ENCODE peak calls at places on chromosome 15, in seven cellular contexts. One of them, this sample, is unnamed.

GRCh38 chr15:49423906-49424520 is 971 bp downstream of the FGF7 start:
- DNase-seq in stomach: no peak
- DNase-seq in tibial nerve: no peak
- DNase-seq in adrenal gland: no peak
- DNase-seq in right lobe of liver: no peak
- DNase-seq in right atrium auricular region: no peak
- DNase-seq in A673: no peak
- DNase-seq in this sample: no peak

GRCh38 chr15:25439456-25439836 is 622 bp upstream of the UBE3A start:
- DNase-seq in tibial nerve: no peak
- DNase-seq in stomach: peak; percentile 27
- DNase-seq in right lobe of liver: no peak
- DNase-seq in right atrium auricular region: no peak
- DNase-seq in adrenal gland: peak; percentile 58
- DNase-seq in A673: no peak
- DNase-seq in this sample: no peak

GRCh38 chr15:37788767-37789391 is 145.6 kb upstream of the TMCO5A start:
- DNase-seq in adrenal gland: no peak
- DNase-seq in right atrium auricular region: no peak
- DNase-seq in tibial nerve: no peak
- DNase-seq in right lobe of liver: no peak
- DNase-seq in stomach: no peak
- DNase-seq in A673: no peak
- DNase-seq in this sample: no peak

GRCh38 chr15:57792729-57793449 is 86.4 kb downstream of the POLR2M start:
- DNase-seq in stomach: no peak
- DNase-seq in A673: no peak
- DNase-seq in adrenal gland: no peak
- DNase-seq in right lobe of liver: no peak
- DNase-seq in tibial nerve: no peak
- DNase-seq in right atrium auricular region: no peak
- DNase-seq in this sample: no peak

GRCh38 chr15:46166750-46167149 is 531.9 kb downstream of the SQOR start:
- DNase-seq in right lobe of liver: no peak
- DNase-seq in tibial nerve: no peak
- DNase-seq in stomach: no peak
- DNase-seq in A673: no peak
- DNase-seq in right atrium auricular region: no peak
- DNase-seq in adrenal gland: no peak
- DNase-seq in this sample: no peak

GRCh38 chr15:74444106-74445062 is 10.6 kb upstream of the SEMA7A start:
- DNase-seq in right lobe of liver: no peak
- DNase-seq in stomach: no peak
- DNase-seq in right atrium auricular region: no peak
- DNase-seq in A673: no peak
- DNase-seq in tibial nerve: no peak
- DNase-seq in adrenal gland: no peak
- DNase-seq in this sample: no peak

GRCh38 chr15:27535445-27536129 is 563.5 kb downstream of the OCA2 start:
- DNase-seq in stomach: no peak
- DNase-seq in right lobe of liver: no peak
- DNase-seq in adrenal gland: no peak
- DNase-seq in right atrium auricular region: no peak
- DNase-seq in tibial nerve: no peak
- DNase-seq in A673: no peak
- DNase-seq in this sample: no peak

GRCh38 chr15:40002295-40002694 is 36.7 kb downstream of the SRP14 start:
- DNase-seq in stomach: peak; percentile 52
- DNase-seq in right atrium auricular region: no peak
- DNase-seq in adrenal gland: no peak
- DNase-seq in right lobe of liver: peak; percentile 61
- DNase-seq in A673: no peak
- DNase-seq in tibial nerve: no peak
- DNase-seq in this sample: no peak

GRCh38 chr15:79168922-79169322 is 78.3 kb upstream of the RASGRF1 start:
- DNase-seq in A673: peak; percentile 37
- DNase-seq in tibial nerve: no peak
- DNase-seq in right atrium auricular region: peak; percentile 59
- DNase-seq in adrenal gland: no peak
- DNase-seq in stomach: no peak
- DNase-seq in right lobe of liver: no peak
- DNase-seq in this sample: peak; percentile 15

GRCh38 chr15:37289109-37289765 is 188.9 kb upstream of the MEIS2 start:
- DNase-seq in adrenal gland: no peak
- DNase-seq in A673: peak; percentile 42
- DNase-seq in tibial nerve: no peak
- DNase-seq in right atrium auricular region: no peak
- DNase-seq in right lobe of liver: peak; percentile 45
- DNase-seq in stomach: no peak
- DNase-seq in this sample: no peak

GRCh38 chr15:83605595-83605994 is 48.3 kb upstream of the ADAMTSL3 start:
- DNase-seq in adrenal gland: no peak
- DNase-seq in A673: no peak
- DNase-seq in tibial nerve: peak; percentile 18
- DNase-seq in right atrium auricular region: no peak
- DNase-seq in stomach: no peak
- DNase-seq in right lobe of liver: no peak
- DNase-seq in this sample: no peak

GRCh38 chr15:38996111-38996541 is 431.5 kb upstream of the RASGRP1 start:
- DNase-seq in stomach: no peak
- DNase-seq in right atrium auricular region: no peak
- DNase-seq in adrenal gland: no peak
- DNase-seq in A673: no peak
- DNase-seq in right lobe of liver: no peak
- DNase-seq in tibial nerve: no peak
- DNase-seq in this sample: no peak

GRCh38 chr15:57961919-57962318 is 103.6 kb downstream of the ALDH1A2 start:
- DNase-seq in A673: no peak
- DNase-seq in stomach: no peak
- DNase-seq in tibial nerve: no peak
- DNase-seq in right lobe of liver: no peak
- DNase-seq in adrenal gland: no peak
- DNase-seq in right atrium auricular region: no peak
- DNase-seq in this sample: no peak

GRCh38 chr15:36688310-36689102 is 109.1 kb downstream of the CDIN1 start:
- DNase-seq in adrenal gland: no peak
- DNase-seq in stomach: no peak
- DNase-seq in A673: no peak
- DNase-seq in right atrium auricular region: no peak
- DNase-seq in right lobe of liver: no peak
- DNase-seq in tibial nerve: no peak
- DNase-seq in this sample: no peak

GRCh38 chr15:74854453-74854852 is 11.5 kb upstream of the ULK3 start:
- DNase-seq in right lobe of liver: no peak
- DNase-seq in stomach: no peak
- DNase-seq in A673: no peak
- DNase-seq in right atrium auricular region: no peak
- DNase-seq in tibial nerve: no peak
- DNase-seq in adrenal gland: no peak
- DNase-seq in this sample: no peak

GRCh38 chr15:20351448-20351961 is 190.1 kb downstream of the GOLGA6L6 start:
- DNase-seq in stomach: peak; percentile 24
- DNase-seq in A673: no peak
- DNase-seq in tibial nerve: no peak
- DNase-seq in right atrium auricular region: no peak
- DNase-seq in adrenal gland: no peak
- DNase-seq in right lobe of liver: peak; percentile 23
- DNase-seq in this sample: no peak

GRCh38 chr15:40243126-40243810 is 4.4 kb downstream of the PAK6 start:
- DNase-seq in A673: no peak
- DNase-seq in right lobe of liver: peak; percentile 8
- DNase-seq in right atrium auricular region: no peak
- DNase-seq in stomach: peak; percentile 10
- DNase-seq in tibial nerve: no peak
- DNase-seq in adrenal gland: no peak
- DNase-seq in this sample: no peak

GRCh38 chr15:72112111-72112510 is 5.8 kb downstream of the MYO9A start:
- DNase-seq in tibial nerve: no peak
- DNase-seq in A673: no peak
- DNase-seq in right atrium auricular region: no peak
- DNase-seq in right lobe of liver: no peak
- DNase-seq in stomach: no peak
- DNase-seq in adrenal gland: no peak
- DNase-seq in this sample: no peak
- H3K27ac ChIP-seq in tibial nerve: no peak overlapping the region
- H3K27ac ChIP-seq in A673: no peak overlapping the region
- H3K27ac ChIP-seq in right atrium auricular region: no peak overlapping the region
- H3K27ac ChIP-seq in right lobe of liver: no peak overlapping the region
- H3K27ac ChIP-seq in stomach: no peak overlapping the region
- H3K27ac ChIP-seq in adrenal gland: no peak overlapping the region
- H3K27ac ChIP-seq in this sample: peak overlapping the region; percentile 21

GRCh38 chr15:60130811-60131210 is 126.7 kb downstream of the FOXB1 start:
- DNase-seq in tibial nerve: no peak
- DNase-seq in A673: no peak
- DNase-seq in stomach: no peak
- DNase-seq in adrenal gland: no peak
- DNase-seq in right atrium auricular region: no peak
- DNase-seq in right lobe of liver: no peak
- DNase-seq in this sample: no peak
- H3K4me1 ChIP-seq in tibial nerve: peaks cover 3% of the 10 kb centered on the region
- H3K4me1 ChIP-seq in A673: no peaks in the 10 kb centered on the region
- H3K4me1 ChIP-seq in stomach: peaks cover 3% of the 10 kb centered on the region
- H3K4me1 ChIP-seq in adrenal gland: no peaks in the 10 kb centered on the region
- H3K4me1 ChIP-seq in right atrium auricular region: peaks cover 7% of the 10 kb centered on the region
- H3K4me1 ChIP-seq in right lobe of liver: no peaks in the 10 kb centered on the region
- H3K4me1 ChIP-seq in this sample: no peaks in the 10 kb centered on the region

GRCh38 chr15:64717735-64718495 is 57.5 kb downstream of the RBPMS2 start:
- DNase-seq in adrenal gland: no peak
- DNase-seq in right atrium auricular region: no peak
- DNase-seq in stomach: no peak
- DNase-seq in right lobe of liver: no peak
- DNase-seq in A673: no peak
- DNase-seq in tibial nerve: no peak
- DNase-seq in this sample: no peak
- H3K27ac ChIP-seq in adrenal gland: peak overlapping the region; percentile 52
- H3K27ac ChIP-seq in right atrium auricular region: peak overlapping the region; percentile 81
- H3K27ac ChIP-seq in stomach: peak overlapping the region; percentile 73
- H3K27ac ChIP-seq in right lobe of liver: no peak overlapping the region
- H3K27ac ChIP-seq in A673: no peak overlapping the region
- H3K27ac ChIP-seq in tibial nerve: peak overlapping the region; percentile 83
- H3K27ac ChIP-seq in this sample: peak overlapping the region; percentile 73

DNA sequence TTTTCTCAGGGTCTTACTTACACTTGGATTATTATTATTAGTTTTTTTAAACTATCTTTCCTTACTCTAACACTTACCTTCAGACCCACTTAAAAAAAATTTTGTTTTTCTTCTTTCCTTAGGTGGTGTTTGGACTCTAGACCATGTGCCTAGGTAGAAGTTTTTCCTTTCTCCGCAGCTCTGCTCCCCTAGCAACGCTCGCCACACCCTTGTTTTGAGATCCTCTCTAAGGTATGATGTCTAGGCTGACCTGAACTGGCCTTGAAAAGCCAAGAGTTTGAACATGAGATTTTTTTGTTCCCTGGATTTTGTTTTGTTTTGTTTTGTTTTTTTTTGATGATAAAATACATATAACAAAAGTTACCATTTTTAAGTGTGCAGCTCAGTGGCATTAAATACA is 16.2 kb downstream of the ZNF592 start:
- DNase-seq in right atrium auricular region: no peak
- DNase-seq in stomach: no peak
- DNase-seq in adrenal gland: no peak
- DNase-seq in tibial nerve: no peak
- DNase-seq in right lobe of liver: no peak
- DNase-seq in A673: no peak
- DNase-seq in this sample: no peak
- H3K4me1 ChIP-seq in right atrium auricular region: peaks cover 42% of the 10 kb centered on the region
- H3K4me1 ChIP-seq in stomach: peaks cover 45% of the 10 kb centered on the region
- H3K4me1 ChIP-seq in adrenal gland: peaks cover 29% of the 10 kb centered on the region
- H3K4me1 ChIP-seq in tibial nerve: peaks cover 9% of the 10 kb centered on the region
- H3K4me1 ChIP-seq in right lobe of liver: peaks cover 46% of the 10 kb centered on the region
- H3K4me1 ChIP-seq in A673: no peaks in the 10 kb centered on the region
- H3K4me1 ChIP-seq in this sample: peaks cover 29% of the 10 kb centered on the region

This sample was measured in thyroid gland.